ENCODE peak calls at places on chromosomes 11 and 22, in eight cellular contexts. G is body of pancreas, X is PC-9, R is thoracic aorta, C is WERI-Rb-1, D is A549, P is upper lobe of right lung, W is ovary. B is an unnamed sample.

GRCh38 chr11:121067453-121067852 is 33.6 kb upstream of the TECTA start:
- DNase-seq in R (no peak), G (no peak), C (no peak), D (peak), P (no peak), W (no peak), X (no peak), B (no peak)

GRCh38 chr11:129895126-129896041 is at the start of gene NFRKB:
- DNase-seq in D (peak), P (peak), R (peak), C (peak), X (peak), W (peak), G (peak), B (peak)

GRCh38 chr11:133745791-133746190 is 99.5 kb downstream of the SPATA19 start:
- DNase-seq in R (no peak), C (no peak), G (no peak), X (no peak), P (no peak), D (no peak), W (no peak), B (no peak)

GRCh38 chr11:66854231-66854661 is 2.6 kb upstream of the LRFN4 start:
- DNase-seq in G (no peak), C (no peak), R (no peak), X (no peak), D (no peak), W (no peak), P (peak), B (no peak)

GRCh38 chr11:2700415-2701211 is 819 bp upstream of the KCNQ1OT1 start:
- DNase-seq in C (peak), W (peak), X (peak), D (peak), R (no peak), P (peak), G (peak), B (peak)

GRCh38 chr22:30178180-30179126 is 68.1 kb downstream of the LIF start:
- DNase-seq in X (no peak), D (no peak), W (no peak), C (no peak), P (no peak), R (no peak), G (peak), B (no peak)

GRCh38 chr11:64832467-64833197 is 11.8 kb downstream of the CDC42BPG start:
- DNase-seq in R (no peak), P (peak), X (no peak), D (no peak), C (no peak), G (no peak), W (no peak), B (no peak)

GRCh38 chr11:35145249-35145648 is 6.3 kb downstream of the CD44 start:
- DNase-seq in W (no peak), G (peak), R (no peak), P (no peak), D (no peak), X (peak), C (no peak), B (no peak)

GRCh38 chr11:102267602-102268001 is 49.7 kb upstream of the BIRC3 start:
- DNase-seq in C (no peak), R (no peak), P (no peak), W (no peak), D (peak), G (no peak), X (peak), B (no peak)

GRCh38 chr22:45082795-45083194 is 73.0 kb upstream of the PHF21B start:
- DNase-seq in P (no peak), C (no peak), X (no peak), W (no peak), D (peak), G (no peak), R (no peak), B (no peak)

GRCh38 chr22:43000441-43001175 is 14.3 kb downstream of the PACSIN2 start:
- DNase-seq in C (no peak), P (no peak), D (no peak), X (no peak), G (no peak), R (no peak), W (no peak), B (no peak)

DNA sequence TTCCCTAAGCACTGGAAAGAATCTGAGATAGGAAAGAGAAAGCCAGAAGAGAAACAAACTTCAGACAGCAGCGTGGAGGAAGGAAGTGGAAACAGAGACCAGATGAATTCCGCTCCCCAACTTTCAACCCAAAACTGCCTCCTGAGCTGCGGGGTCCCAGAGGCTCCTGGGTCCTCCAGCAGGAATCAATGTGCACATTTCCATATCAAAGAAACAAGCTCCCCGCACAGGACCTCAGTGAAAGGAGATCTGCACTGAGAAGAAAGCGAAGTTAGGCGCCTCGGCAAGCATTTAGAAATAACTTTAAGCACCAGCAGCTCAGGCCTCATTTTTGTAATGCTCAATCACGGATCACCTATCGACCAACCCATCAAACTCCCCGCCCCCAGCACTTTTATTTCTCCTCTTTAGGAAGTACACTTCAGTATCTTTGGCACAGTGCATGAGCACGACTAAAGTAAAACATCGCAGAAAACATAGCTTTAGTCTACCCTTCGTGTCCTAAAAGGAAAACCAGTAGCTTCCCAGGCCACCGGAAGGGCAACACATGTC is 245.5 kb downstream of the ETS1 start:
- DNase-seq in R (no peak), C (no peak), W (no peak), X (no peak), P (no peak), G (no peak), D (no peak), B (no peak)
- H3K27ac ChIP-seq in R (no peak), C (no peak), W (no peak), X (peak), P (peak), G (peak), D (no peak), B (peak)

DNA sequence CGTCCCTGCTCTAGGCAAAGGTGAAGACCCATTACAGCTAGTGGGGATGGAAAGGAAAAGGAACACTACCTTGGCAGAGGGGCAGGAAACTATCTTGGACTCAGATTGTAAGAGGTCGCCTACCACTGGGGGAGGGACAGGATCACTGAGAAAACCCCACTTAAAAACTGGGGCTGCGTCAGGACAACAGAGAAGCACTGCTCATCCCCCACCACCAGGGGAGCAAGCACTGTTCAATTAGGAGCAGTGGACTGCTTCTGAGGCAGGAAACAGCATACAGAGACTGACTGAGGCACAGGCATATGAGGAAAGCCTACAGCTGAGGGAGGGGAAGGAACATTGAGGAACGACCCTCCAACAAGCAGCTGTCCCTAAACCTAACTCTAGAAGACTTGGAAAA is 20.8 kb upstream of the DLAT start:
- DNase-seq in G (no peak), D (no peak), C (no peak), P (no peak), W (no peak), X (no peak), R (no peak), B (peak)
- TF ChIP-seq CTCF in G (peak), D (no peak), C (peak), P (peak), W (no peak), X (peak), R (no peak), B (peak)

GRCh38 chr11:119912214-119912613 is 183.2 kb upstream of the NECTIN1 start:
- DNase-seq in D (no peak), W (no peak), X (no peak), C (peak), R (no peak), G (no peak), P (no peak), B (no peak)

GRCh38 chr11:119910056-119910455 is 181.1 kb upstream of the NECTIN1 start:
- DNase-seq in D (no peak), G (no peak), P (no peak), C (no peak), R (no peak), W (no peak), X (no peak), B (peak)

GRCh38 chr11:119909495-119909894 is 180.5 kb upstream of the NECTIN1 start:
- DNase-seq in G (no peak), P (no peak), R (no peak), W (no peak), C (no peak), D (no peak), X (no peak), B (no peak)

GRCh38 chr11:119909077-119909476 is 180.1 kb upstream of the NECTIN1 start:
- DNase-seq in C (no peak), X (no peak), W (no peak), G (no peak), P (no peak), R (no peak), D (no peak), B (no peak)

GRCh38 chr11:119910650-119911049 is 181.7 kb upstream of the NECTIN1 start:
- DNase-seq in P (no peak), R (no peak), W (no peak), G (no peak), C (no peak), D (no peak), X (no peak), B (no peak)
- H3K27ac ChIP-seq in P (no peak), R (no peak), W (no peak), G (no peak), C (no peak), D (no peak), X (no peak), B (peak)

GRCh38 chr22:36979016-36979415 is 40.2 kb downstream of the TST start:
- DNase-seq in R (no peak), X (no peak), W (no peak), D (no peak), G (no peak), C (no peak), P (no peak), B (no peak)

GRCh38 chr22:36977947-36978660 is 41.1 kb downstream of the TST start:
- DNase-seq in C (peak), P (peak), W (peak), R (peak), X (peak), G (peak), D (peak), B (peak)

GRCh38 chr22:36981247-36981775 is 37.9 kb downstream of the TST start:
- DNase-seq in W (no peak), X (no peak), P (no peak), G (no peak), R (no peak), C (no peak), D (no peak), B (no peak)

GRCh38 chr22:36979511-36979910 is 39.7 kb downstream of the TST start:
- DNase-seq in X (no peak), R (no peak), G (no peak), C (no peak), D (no peak), P (no peak), W (no peak), B (no peak)

DNA sequence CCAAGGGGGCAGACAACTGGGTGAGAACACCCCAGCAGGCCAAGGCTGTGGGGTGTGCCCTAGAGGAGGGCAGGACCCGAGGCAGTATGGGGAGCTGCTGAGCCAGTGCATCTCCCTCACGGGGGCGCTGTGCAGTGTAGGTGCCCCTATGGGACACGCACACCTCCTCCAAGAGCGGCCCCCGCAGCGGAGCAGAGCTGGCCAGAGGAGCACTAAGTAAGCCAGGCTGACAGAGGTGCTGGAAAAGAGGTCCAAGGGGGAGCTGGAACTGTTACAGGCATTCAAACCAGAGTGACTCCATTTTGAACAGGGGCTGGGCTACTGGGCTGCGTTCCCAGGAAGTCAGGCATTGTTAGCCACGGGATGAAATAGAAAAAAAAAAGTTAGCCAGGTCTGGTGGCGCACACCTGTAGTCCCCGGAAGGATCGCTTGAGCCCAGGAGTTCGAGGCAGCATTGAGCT is 41.8 kb downstream of the TST start:
- DNase-seq in R (no peak), P (peak), C (peak), X (no peak), W (peak), G (peak), D (peak), B (peak)
- TF ChIP-seq CTCF in R (no peak), P (peak), C (peak), X (no peak), W (no peak), G (peak), D (peak), B (peak)

B was measured in Peyer's patch.